ENCODE peak calls at places on chromosomes 3 and 15, in ten cellular contexts. S is WERI-Rb-1, N is neural crest cell, K is GM12864, L is small intestine, H is RKO, Y is chondrocyte, I is lung, M is psoas muscle, U is fibroblast of lung. A is an unnamed sample.

GRCh38 chr3:171454026-171454425 is 6.2 kb downstream of the TNIK start:
- DNase-seq in S (no peak), N (no peak), K (no peak), L (peak; percentile 92), H (no peak), Y (no peak), I (no peak), M (no peak), U (no peak), A (no peak)

GRCh38 chr3:18740631-18741583 is 315.8 kb upstream of the SATB1 start:
- DNase-seq in S (no peak), N (no peak), K (peak; percentile 35), L (peak; percentile 62), H (no peak), Y (no peak), I (no peak), M (no peak), U (no peak), A (no peak)

GRCh38 chr3:197306374-197307086 is 8.1 kb upstream of the DLG1 start:
- DNase-seq in S (no peak), N (no peak), K (no peak), L (no peak), H (peak; percentile 50), Y (no peak), I (no peak), M (no peak), U (peak; percentile 75), A (no peak)

GRCh38 chr3:161672478-161672877 is 175.9 kb downstream of the OTOL1 start:
- DNase-seq in S (no peak), N (no peak), K (no peak), L (no peak), H (no peak), Y (no peak), I (no peak), M (peak; percentile 35), U (no peak), A (no peak)

GRCh38 chr3:95629802-95630201 is 1184.6 kb upstream of the EPHA6 start:
- DNase-seq in S (no peak), N (no peak), K (no peak), L (no peak), H (no peak), Y (no peak), I (no peak), M (no peak), U (no peak), A (no peak)

GRCh38 chr15:98785796-98786581 is 137.7 kb downstream of the IGF1R start:
- DNase-seq in S (peak; percentile 94), N (no peak), K (no peak), L (peak; percentile 49), H (no peak), Y (no peak), I (no peak), M (no peak), U (no peak), A (no peak)

GRCh38 chr15:71707230-71708051 is 102.9 kb upstream of the NR2E3 start:
- DNase-seq in S (no peak), N (no peak), K (no peak), L (no peak), H (no peak), Y (no peak), I (no peak), M (no peak), U (peak; percentile 52), A (no peak)

GRCh38 chr3:44252332-44252731 is 10.6 kb downstream of the TOPAZ1 start:
- DNase-seq in S (no peak), N (no peak), K (no peak), L (peak; percentile 29), H (no peak), Y (no peak), I (no peak), M (no peak), U (peak; percentile 14), A (no peak)

GRCh38 chr3:256501-256900 is 59.9 kb downstream of the CHL1 start:
- DNase-seq in S (no peak), N (no peak), K (no peak), L (no peak), H (no peak), Y (no peak), I (no peak), M (no peak), U (peak; percentile 10), A (no peak)

GRCh38 chr15:64792282-64792681 is 16.9 kb upstream of the RBPMS2 start:
- DNase-seq in S (no peak), N (no peak), K (no peak), L (no peak), H (peak; percentile 22), Y (no peak), I (no peak), M (no peak), U (no peak), A (no peak)